ENCODE peak calls at places on chromosomes 16 and 17, in six cellular contexts. D is IMR-90, Z is gastrocnemius medialis, I is heart left ventricle, R is suprapubic skin, U is stomach. K is an unnamed sample.

GRCh38 chr16:24758986-24759385 is 29.5 kb downstream of the TNRC6A start:
- DNase-seq in D (no peak), U (no peak), I (no peak), R (no peak), Z (no peak), K (no peak)

GRCh38 chr16:86502856-86503748 is 7.2 kb upstream of the FOXF1 start:
- DNase-seq in D (peak; percentile 55), U (no peak), Z (no peak), I (no peak), R (no peak), K (no peak)

GRCh38 chr16:8864480-8864879 is 4.3 kb downstream of the CARHSP1 start:
- DNase-seq in U (no peak), D (no peak), I (no peak), R (no peak), Z (no peak), K (no peak)

GRCh38 chr16:85025781-85026653 is 1.6 kb upstream of the KIAA0513 start:
- DNase-seq in U (peak; percentile 46), R (no peak), I (no peak), D (no peak), Z (no peak), K (no peak)

GRCh38 chr16:86899156-86899555 is 320.8 kb downstream of the FOXL1 start:
- DNase-seq in D (no peak), I (no peak), Z (no peak), R (no peak), U (no peak), K (no peak)

GRCh38 chr17:75826561-75827290 is 17.5 kb downstream of the UNC13D start:
- DNase-seq in D (no peak), U (no peak), R (peak; percentile 76), I (no peak), Z (no peak), K (no peak)

GRCh38 chr17:78797691-78798585 is 15.9 kb upstream of the CYTH1 start:
- DNase-seq in R (no peak), D (no peak), Z (no peak), I (no peak), U (no peak), K (no peak)

GRCh38 chr17:32783602-32784001 is 93.3 kb downstream of the MYO1D start:
- DNase-seq in U (no peak), D (peak; percentile 66), I (no peak), R (no peak), Z (no peak), K (no peak)

GRCh38 chr17:61468263-61468907 is 16.2 kb downstream of the TBX4 start:
- DNase-seq in R (no peak), D (peak; percentile 79), I (peak; percentile 13), Z (no peak), U (no peak), K (no peak)

GRCh38 chr17:78822552-78822951 is 18.1 kb downstream of the USP36 start:
- DNase-seq in U (no peak), R (no peak), D (peak; percentile 100), Z (no peak), I (no peak), K (no peak)

GRCh38 chr16:11534262-11534661 is 52.5 kb downstream of the LITAF start:
- DNase-seq in U (no peak), Z (peak; percentile 36), R (no peak), D (no peak), I (no peak), K (no peak)

GRCh38 chr17:67265620-67266019 is 20.6 kb upstream of the HELZ start:
- DNase-seq in R (no peak), Z (no peak), D (no peak), U (no peak), I (no peak), K (no peak)

GRCh38 chr16:75108792-75109731 is 7.5 kb downstream of the LDHD start:
- DNase-seq in R (no peak), Z (peak; percentile 95), D (peak; percentile 96), U (peak; percentile 94), I (peak; percentile 93), K (peak; percentile 48)

GRCh38 chr17:37490638-37491614 is 1.2 kb downstream of the DUSP14 start:
- DNase-seq in D (peak; percentile 93), Z (peak; percentile 59), U (no peak), R (no peak), I (peak; percentile 74), K (no peak)

GRCh38 chr16:66295761-66296546 is 70.5 kb upstream of the CDH5 start:
- DNase-seq in D (no peak), I (no peak), Z (no peak), R (peak; percentile 71), U (peak; percentile 10), K (no peak)

GRCh38 chr17:76179496-76180467 is 38.7 kb upstream of the FOXJ1 start:
- DNase-seq in U (no peak), D (peak; percentile 50), Z (no peak), R (no peak), I (no peak), K (no peak)

GRCh38 chr16:87836346-87836843 is 32.9 kb downstream of the SLC7A5 start:
- DNase-seq in Z (no peak), U (no peak), I (no peak), R (no peak), D (no peak), K (no peak)

GRCh38 chr16:55613578-55614333 is 42.0 kb upstream of the SLC6A2 start:
- DNase-seq in U (no peak), I (no peak), R (no peak), D (no peak), Z (no peak), K (no peak)

GRCh38 chr16:35391328-35391727 is 1931.9 kb downstream of the TP53TG3F start:
- DNase-seq in D (peak; percentile 23), I (peak; percentile 31), R (no peak), U (no peak), Z (no peak), K (no peak)

GRCh38 chr16:4214215-4214621 is 27.7 kb downstream of the SRL start:
- DNase-seq in I (peak; percentile 62), D (peak; percentile 96), R (no peak), U (peak; percentile 37), Z (peak; percentile 93), K (no peak)

GRCh38 chr16:24685539-24686432 is 43.7 kb upstream of the TNRC6A start:
- DNase-seq in D (peak; percentile 82), U (peak; percentile 33), I (peak; percentile 74), Z (peak; percentile 41), R (no peak), K (peak; percentile 24)

GRCh38 chr17:39208136-39208535 is 8.1 kb downstream of the RPL19 start:
- DNase-seq in U (no peak), R (no peak), Z (no peak), D (peak; percentile 53), I (no peak), K (no peak)

GRCh38 chr17:7211512-7212277 is 7.9 kb downstream of the DLG4 start:
- DNase-seq in Z (no peak), D (no peak), R (no peak), U (no peak), I (no peak), K (no peak)

GRCh38 chr17:34075076-34075475 is 180.0 kb upstream of the CCL2 start:
- DNase-seq in U (no peak), I (no peak), R (no peak), D (no peak), Z (no peak), K (no peak)

GRCh38 chr16:17273142-17273561 is 197.6 kb downstream of the XYLT1 start:
- DNase-seq in R (no peak), Z (no peak), D (peak; percentile 94), I (no peak), U (no peak), K (peak; percentile 38)

GRCh38 chr16:19095699-19096098 is 18.1 kb upstream of the ITPRIPL2 start:
- DNase-seq in D (no peak), I (no peak), U (no peak), Z (no peak), R (peak; percentile 48), K (no peak)

GRCh38 chr16:19094542-19095365 is 19.0 kb upstream of the ITPRIPL2 start:
- DNase-seq in D (no peak), U (peak; percentile 41), Z (no peak), R (peak; percentile 55), I (no peak), K (no peak)

GRCh38 chr16:19102187-19102872 is 11.4 kb upstream of the ITPRIPL2 start:
- DNase-seq in R (peak; percentile 28), D (no peak), U (no peak), I (no peak), Z (no peak), K (no peak)

GRCh38 chr16:19093631-19094541 is 19.9 kb upstream of the ITPRIPL2 start:
- DNase-seq in Z (no peak), I (no peak), R (peak; percentile 56), U (no peak), D (no peak), K (no peak)

GRCh38 chr16:19098173-19098572 is 15.6 kb upstream of the ITPRIPL2 start:
- DNase-seq in R (no peak), I (no peak), Z (no peak), U (no peak), D (no peak), K (no peak)
- H3K27ac ChIP-seq in R (no peak overlapping the region), I (no peak overlapping the region), Z (no peak overlapping the region), U (no peak overlapping the region), D (no peak overlapping the region), K (no peak overlapping the region)

GRCh38 chr16:68081796-68082567 is 3.2 kb upstream of the NFATC3 start:
- DNase-seq in Z (no peak), I (no peak), R (no peak), D (no peak), U (no peak), K (no peak)
- H3K4me3 ChIP-seq in Z (no peak overlapping the region), I (no peak overlapping the region), R (no peak overlapping the region), D (no peak overlapping the region), U (no peak overlapping the region), K (no peak overlapping the region)

DNA sequence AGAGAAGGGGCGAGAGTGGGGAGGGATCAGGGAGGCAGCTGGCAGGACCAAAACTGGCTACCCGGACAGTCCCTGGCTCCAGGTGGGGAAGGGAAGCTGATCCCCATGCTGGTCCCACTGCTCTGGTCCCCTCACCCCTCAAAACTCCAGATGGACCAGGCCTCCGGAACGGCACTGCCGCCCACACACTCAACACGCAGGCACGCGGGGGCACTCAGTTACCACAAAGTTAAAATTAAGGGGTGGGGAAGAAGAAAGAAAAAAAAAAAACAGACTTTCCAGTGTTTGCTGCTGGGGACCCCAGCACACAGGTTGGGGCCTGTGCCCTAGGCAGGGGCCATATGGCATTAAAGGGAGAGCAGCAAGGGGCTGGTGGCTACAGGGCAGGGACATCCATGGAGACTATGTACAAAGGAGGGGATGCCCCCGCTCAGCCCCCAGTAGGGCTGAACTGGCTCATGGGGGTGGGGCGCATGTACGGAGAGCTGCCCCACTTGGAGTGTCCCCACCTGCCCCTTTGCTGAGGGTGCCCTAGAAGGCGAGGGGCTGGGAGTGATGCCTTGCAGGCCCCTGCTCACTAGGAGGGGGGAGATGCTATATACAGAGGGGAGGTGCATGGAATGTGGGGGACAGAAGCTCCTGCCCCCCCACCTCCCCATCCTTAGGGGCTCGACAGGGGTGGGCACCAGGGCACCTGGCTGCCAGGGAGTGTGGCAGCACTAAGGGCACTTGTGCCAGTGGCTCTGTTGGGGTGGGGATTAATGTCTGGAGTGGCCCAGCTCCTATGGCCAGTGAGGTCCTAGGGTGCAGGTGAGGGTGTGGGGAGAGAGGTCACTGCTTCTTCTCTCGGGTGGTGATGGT is 5.6 kb downstream of the TP53I13 start:
- DNase-seq in I (no peak), Z (peak; percentile 12), R (no peak), U (no peak), D (no peak), K (no peak)
- TF ChIP-seq POLR2A in I (no peak), Z (no peak), R (no peak), U (no peak), D (no peak), K (no peak)

DNA sequence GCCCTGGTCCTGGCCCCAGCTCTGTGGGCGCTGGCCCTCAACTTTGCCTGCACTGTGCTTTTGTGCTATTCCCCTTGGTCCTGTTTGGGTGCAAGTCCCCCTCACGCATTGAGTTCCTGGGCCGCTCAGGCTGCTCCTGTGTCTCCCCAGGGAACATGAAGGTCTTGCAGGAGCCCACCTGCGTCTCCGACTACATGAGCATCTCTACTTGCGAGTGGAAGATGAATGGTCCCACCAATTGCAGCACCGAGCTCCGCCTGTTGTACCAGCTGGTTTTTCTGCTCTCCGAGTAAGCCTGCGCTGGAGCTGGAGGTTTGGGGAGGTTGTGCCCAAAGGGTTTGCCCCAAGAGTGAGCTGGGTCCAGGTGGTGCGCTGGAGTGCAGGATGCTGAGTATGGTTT is 28.2 kb downstream of the IL4R start:
- DNase-seq in I (no peak), Z (no peak), D (no peak), U (no peak), R (no peak), K (no peak)
- H3K27ac ChIP-seq in I (no peak overlapping the region), Z (no peak overlapping the region), D (no peak overlapping the region), U (no peak overlapping the region), R (no peak overlapping the region), K (no peak overlapping the region)